ENCODE peak calls at places on chromosomes 16 and 17, in ten cellular contexts. A is erythroblast; W is Calu3; Q is CD8-positive, alpha-beta T cell; O is NCI-H1417; X is heart right ventricle; Z is kidney tubule cell; G is BJ; S is GF-D8; L is NCI-H446. D is an unnamed sample.

GRCh38 chr17:37480427-37480826 is 9.3 kb upstream of the DUSP14 start:
- DNase-seq in A (no peak), W (no peak), Q (no peak), O (no peak), X (no peak), Z (no peak), G (no peak), S (no peak), L (no peak), D (no peak)

GRCh38 chr16:68416057-68417046 is 32.0 kb downstream of the SMPD3 start:
- DNase-seq in A (no peak), W (peak), Q (no peak), O (peak), X (no peak), Z (peak), G (no peak), S (no peak), L (no peak), D (no peak)

GRCh38 chr17:40284085-40284713 is 3.5 kb upstream of the CDC6 start:
- DNase-seq in A (no peak), W (peak), Q (no peak), O (no peak), X (no peak), Z (peak), G (peak), S (no peak), L (no peak), D (peak)

GRCh38 chr17:39643271-39643670 is 6.3 kb downstream of the STARD3 start:
- DNase-seq in A (no peak), W (no peak), Q (no peak), O (no peak), X (no peak), Z (peak), G (no peak), S (no peak), L (no peak), D (peak)

GRCh38 chr17:74864866-74865395 is 5.2 kb upstream of the GRIN2C start:
- DNase-seq in A (peak), W (peak), Q (peak), O (peak), X (peak), Z (peak), G (no peak), S (peak), L (peak), D (peak)

GRCh38 chr16:50114357-50115129 is 38.6 kb upstream of the TENT4B start:
- DNase-seq in A (no peak), W (no peak), Q (no peak), O (no peak), X (no peak), Z (peak), G (no peak), S (no peak), L (no peak), D (no peak)

GRCh38 chr17:72118588-72119279 is 2.1 kb upstream of the SOX9 start:
- DNase-seq in A (peak), W (peak), Q (no peak), O (peak), X (peak), Z (peak), G (no peak), S (no peak), L (peak), D (peak)

GRCh38 chr17:4187076-4187475 is 44.1 kb downstream of the CYB5D2 start:
- DNase-seq in A (no peak), W (no peak), Q (no peak), O (no peak), X (no peak), Z (no peak), G (no peak), S (no peak), L (no peak), D (no peak)